ENCODE peak calls at places on chromosomes 2 and 18, in eight cellular contexts. D, G, M, P, Y, X, W and V are unnamed samples. For H3K4me1, the result is how much of the 10 kb centered on the place peaks cover.

GRCh38 chr18:55100817-55101457 is 141.7 kb upstream of the CCDC68 start:
- DNase-seq in G (no peak), D (no peak), W (no peak), Y (no peak), M (peak), X (no peak), P (no peak), V (no peak)

GRCh38 chr2:191821078-191821477 is 25.8 kb downstream of the CAVIN2 start:
- DNase-seq in D (no peak), Y (no peak), P (no peak), M (no peak), X (no peak), W (no peak), G (no peak), V (no peak)

GRCh38 chr2:216215991-216216390 is 106.8 kb downstream of the XRCC5 start:
- DNase-seq in W (no peak), G (no peak), Y (no peak), D (no peak), P (no peak), M (peak), X (no peak), V (no peak)

GRCh38 chr2:64454316-64455030 is 511 bp downstream of the LGALSL start:
- DNase-seq in P (peak), G (peak), W (peak), D (peak), Y (peak), M (peak), X (peak), V (peak)

GRCh38 chr2:238848566-238848940 is 668 bp downstream of the TWIST2 start:
- DNase-seq in G (no peak), W (no peak), Y (no peak), M (no peak), P (no peak), D (no peak), X (no peak), V (no peak)

GRCh38 chr18:6941988-6942387 is 175.6 kb downstream of the LAMA1 start:
- DNase-seq in X (no peak), W (no peak), Y (no peak), G (no peak), M (no peak), D (no peak), P (no peak), V (no peak)

GRCh38 chr18:9260388-9261380 is 73.9 kb upstream of the TWSG1 start:
- DNase-seq in P (no peak), G (no peak), M (no peak), D (no peak), X (no peak), W (no peak), Y (no peak), V (no peak)

GRCh38 chr2:166230024-166230723 is 102.4 kb upstream of the SCN1A start:
- DNase-seq in M (peak), D (no peak), W (no peak), P (no peak), G (no peak), X (peak), Y (no peak), V (no peak)

GRCh38 chr18:36471393-36471792 is 173.9 kb downstream of the FHOD3 start:
- DNase-seq in Y (no peak), P (no peak), M (no peak), D (no peak), X (no peak), W (no peak), G (no peak), V (no peak)

GRCh38 chr2:122384768-122385333 is 629.4 kb downstream of the TSN start:
- DNase-seq in Y (no peak), W (no peak), D (no peak), P (no peak), M (no peak), G (no peak), X (no peak), V (no peak)

GRCh38 chr2:8575011-8575750 is 106.7 kb upstream of the ID2 start:
- DNase-seq in P (peak), G (peak), M (peak), Y (peak), D (no peak), X (peak), W (no peak), V (no peak)

GRCh38 chr18:35289293-35290069 is 548 bp downstream of the ZSCAN30 start:
- DNase-seq in Y (peak), W (no peak), D (peak), M (peak), X (peak), P (peak), G (peak), V (no peak)

GRCh38 chr2:182372661-182373060 is 54.2 kb downstream of the PDE1A start:
- DNase-seq in P (peak), X (no peak), M (peak), G (no peak), W (no peak), Y (no peak), D (peak), V (no peak)

GRCh38 chr18:8708670-8709069 is 3.3 kb downstream of the MTCL1 start:
- DNase-seq in D (no peak), M (no peak), G (no peak), X (no peak), Y (no peak), W (no peak), P (no peak), V (no peak)

GRCh38 chr2:178542569-178542968 is 62.3 kb downstream of the PLEKHA3 start:
- DNase-seq in M (no peak), X (no peak), W (no peak), Y (no peak), D (no peak), P (no peak), G (no peak), V (no peak)

GRCh38 chr2:103174711-103175110 is 412.9 kb downstream of the TMEM182 start:
- DNase-seq in Y (no peak), W (no peak), M (peak), D (no peak), X (no peak), P (no peak), G (no peak), V (no peak)

GRCh38 chr2:124810132-124810531 is 785.0 kb downstream of the CNTNAP5 start:
- DNase-seq in X (peak), W (peak), G (no peak), M (no peak), P (no peak), Y (no peak), D (no peak), V (no peak)

GRCh38 chr2:235492850-235493344 is 946 bp upstream of the AGAP1 start:
- DNase-seq in P (no peak), D (no peak), M (no peak), W (no peak), Y (no peak), X (no peak), G (no peak), V (no peak)

GRCh38 chr18:59516356-59517155 is 157.5 kb upstream of the LMAN1 start:
- DNase-seq in P (peak), X (no peak), Y (no peak), G (no peak), W (peak), M (peak), D (no peak), V (no peak)

GRCh38 chr2:176432439-176432838 is 163.2 kb downstream of the MTX2 start:
- DNase-seq in Y (no peak), X (no peak), D (no peak), P (no peak), M (no peak), W (no peak), G (no peak), V (no peak)

GRCh38 chr18:22108674-22109073 is 60.7 kb upstream of the GATA6 start:
- DNase-seq in W (no peak), Y (no peak), D (no peak), P (no peak), G (peak), X (peak), M (no peak), V (no peak)

GRCh38 chr2:192035731-192036442 is 158.8 kb downstream of the TMEFF2 start:
- DNase-seq in G (no peak), D (no peak), W (no peak), Y (no peak), P (no peak), X (no peak), M (peak), V (no peak)

GRCh38 chr2:29606105-29606871 is 315.1 kb downstream of the ALK start:
- DNase-seq in G (no peak), M (peak), D (no peak), Y (no peak), W (no peak), X (no peak), P (no peak), V (no peak)

GRCh38 chr18:3002766-3003165 is 10.2 kb downstream of the LPIN2 start:
- DNase-seq in D (no peak), M (no peak), X (no peak), G (no peak), Y (no peak), W (no peak), P (no peak), V (no peak)

GRCh38 chr2:239181074-239181581 is 219.7 kb downstream of the HDAC4 start:
- DNase-seq in X (peak), G (no peak), D (no peak), Y (no peak), M (no peak), W (peak), P (peak), V (peak)

GRCh38 chr2:101704046-101704466 is 6.5 kb downstream of the MAP4K4 start:
- DNase-seq in W (no peak), Y (peak), P (peak), G (no peak), X (peak), D (no peak), M (peak), V (no peak)

GRCh38 chr2:12642855-12643254 is 73.9 kb upstream of the TRIB2 start:
- DNase-seq in Y (no peak), W (no peak), X (no peak), G (no peak), M (no peak), D (no peak), P (no peak), V (no peak)

GRCh38 chr2:101253713-101254085 is 1.0 kb downstream of the CNOT11 start:
- DNase-seq in X (no peak), D (no peak), G (no peak), W (no peak), Y (no peak), P (no peak), M (no peak), V (no peak)

GRCh38 chr2:39603436-39603835 is 62.3 kb upstream of the TMEM178A start:
- DNase-seq in X (no peak), W (no peak), Y (no peak), M (no peak), P (no peak), G (no peak), D (no peak), V (no peak)

GRCh38 chr2:212005077-212005671 is 533.4 kb downstream of the ERBB4 start:
- DNase-seq in Y (no peak), X (no peak), M (peak), P (no peak), W (peak), D (no peak), G (peak), V (peak)

GRCh38 chr18:10234912-10235439 is 219.5 kb upstream of the APCDD1 start:
- DNase-seq in D (peak), W (no peak), G (no peak), X (no peak), Y (no peak), M (peak), P (no peak), V (no peak)

DNA sequence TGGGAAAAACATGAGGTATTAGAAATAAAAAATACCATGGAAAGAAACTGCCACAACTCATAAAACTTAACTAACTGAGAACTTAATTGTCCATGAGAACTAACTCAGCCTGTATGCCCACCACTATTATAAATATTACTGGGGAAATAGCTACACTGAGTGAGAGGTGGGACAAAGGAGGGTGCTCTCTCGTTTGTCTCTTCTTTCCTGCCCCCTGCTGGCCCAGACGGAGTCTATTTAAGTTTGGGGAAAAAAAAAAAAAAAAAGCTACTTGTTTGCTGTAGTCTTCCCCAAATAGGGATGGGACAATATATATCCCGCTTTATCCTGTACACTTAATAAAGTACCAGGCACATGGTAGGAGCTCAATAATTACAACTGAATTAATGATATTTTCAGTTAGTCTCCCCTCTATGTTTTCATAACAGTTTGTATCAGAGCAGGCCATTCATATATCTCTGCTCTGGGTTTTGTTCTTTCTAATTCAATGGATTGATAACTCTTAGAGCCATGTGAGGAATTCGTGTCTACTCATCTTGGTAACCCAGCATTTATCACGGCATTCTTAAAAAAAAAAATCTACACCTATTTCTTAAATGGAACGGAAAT is 647.7 kb upstream of the PKDCC start:
- DNase-seq in Y (no peak), X (no peak), P (no peak), G (no peak), M (peak), D (no peak), W (no peak), V (no peak)
- TF ChIP-seq CTCF in Y (no peak), X (no peak), P (no peak), G (no peak), M (peak), D (no peak), W (peak), V (no peak)

GRCh38 chr2:183996825-183997823 is 601.2 kb upstream of the ZNF804A start:
- DNase-seq in M (peak), P (no peak), Y (no peak), D (peak), X (no peak), G (peak), W (no peak), V (peak)

GRCh38 chr2:183993052-183993451 is 605.3 kb upstream of the ZNF804A start:
- DNase-seq in X (no peak), Y (no peak), D (no peak), W (no peak), P (no peak), M (no peak), G (no peak), V (no peak)

GRCh38 chr2:183995632-183996031 is 602.7 kb upstream of the ZNF804A start:
- DNase-seq in P (no peak), W (no peak), M (peak), D (no peak), Y (no peak), G (no peak), X (no peak), V (peak)

GRCh38 chr2:183998797-183999190 is 599.5 kb upstream of the ZNF804A start:
- DNase-seq in W (no peak), X (no peak), G (no peak), M (no peak), Y (no peak), D (no peak), P (no peak), V (no peak)

DNA sequence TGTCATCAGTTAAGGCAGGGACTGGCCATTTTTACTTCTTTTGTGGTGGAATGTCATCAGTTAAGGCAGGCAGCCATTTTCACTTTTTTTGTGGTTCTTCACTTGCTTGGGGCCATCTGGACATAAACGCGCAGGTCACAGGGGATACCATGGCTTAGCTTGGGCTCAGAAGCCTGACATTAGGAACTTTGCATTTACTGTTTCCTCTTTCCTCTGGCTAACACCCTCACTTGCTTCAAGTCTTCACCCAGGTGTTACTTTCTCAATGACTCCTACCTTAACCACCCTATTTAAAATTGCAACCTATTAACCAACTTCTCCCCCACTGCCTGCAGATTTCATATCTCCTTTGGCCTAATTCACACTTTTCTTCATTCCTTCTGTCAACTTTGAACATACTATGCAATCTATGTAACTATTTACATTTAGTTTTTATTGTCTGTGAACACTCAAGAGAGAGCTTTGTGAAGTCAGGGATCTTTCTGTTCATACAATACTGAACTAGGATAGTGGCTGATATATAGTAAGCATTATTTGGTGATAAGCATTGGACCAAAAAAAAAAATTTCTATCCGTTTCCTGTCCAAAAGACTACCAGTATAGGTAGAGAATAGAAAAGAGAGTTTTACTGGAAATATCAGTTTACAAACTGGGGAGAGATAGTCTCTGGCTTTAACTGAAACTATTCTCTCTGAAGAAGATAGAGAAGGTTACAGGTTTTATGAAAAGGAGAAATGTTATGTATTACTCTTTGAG is 600.1 kb upstream of the ZNF804A start:
- DNase-seq in X (no peak), Y (no peak), M (no peak), G (no peak), W (no peak), D (no peak), P (no peak), V (no peak)
- H3K4me1 ChIP-seq in X (under half), Y (under half), M (under half), G (under half), W (under half), D (under half), P (under half), V (under half)

DNA sequence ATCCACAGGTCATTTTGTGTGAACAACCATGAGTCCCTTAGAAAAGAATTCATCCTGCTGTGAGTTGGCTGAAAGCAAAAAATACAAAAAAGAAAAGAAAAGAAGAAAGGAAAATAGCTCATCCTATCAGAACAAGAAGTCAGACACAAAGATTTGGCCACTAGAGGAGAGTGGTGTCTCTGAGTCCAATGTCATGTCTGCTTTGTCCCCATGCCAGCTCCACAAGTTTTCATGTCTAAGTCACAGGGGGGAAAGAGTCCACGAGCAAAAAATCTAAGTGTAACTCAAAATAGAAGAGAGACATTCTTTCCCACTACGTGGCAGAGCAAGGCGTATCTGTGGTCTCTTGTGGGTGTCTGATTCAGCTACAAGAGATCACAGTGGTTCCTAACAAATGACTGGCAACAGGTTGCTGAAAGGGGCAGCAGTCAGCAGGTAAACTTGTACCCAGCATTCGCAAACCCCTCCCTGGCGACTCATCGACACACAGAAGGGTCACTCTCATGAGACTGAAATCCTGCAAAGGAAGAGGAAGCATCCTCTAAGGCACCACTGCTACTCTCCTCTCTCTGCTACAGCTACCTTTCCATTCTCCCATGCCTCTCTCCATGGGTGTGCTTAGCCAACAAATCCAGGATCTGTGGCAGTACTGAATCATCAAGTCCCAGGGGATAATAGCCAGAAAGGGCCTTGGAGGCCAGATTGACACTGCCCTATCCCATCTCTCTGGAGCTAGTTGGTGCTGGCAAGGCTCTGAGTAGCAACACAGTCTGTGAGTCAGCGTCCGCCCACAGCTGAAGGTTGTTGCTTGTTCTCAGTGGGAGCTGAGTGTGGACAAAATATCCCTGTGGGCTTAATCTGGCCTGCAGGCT is 123.0 kb upstream of the SLC39A10 start:
- DNase-seq in Y (peak), P (no peak), D (no peak), X (no peak), G (no peak), W (peak), M (peak), V (no peak)
- TF ChIP-seq CTCF in Y (no peak), P (no peak), D (no peak), X (peak), G (no peak), W (no peak), M (peak), V (no peak)

GRCh38 chr2:219205165-219205538 is 1.4 kb upstream of the ZFAND2B start:
- DNase-seq in P (peak), W (no peak), D (no peak), Y (no peak), M (no peak), X (no peak), G (no peak), V (no peak)

GRCh38 chr2:219206442-219207253 is at the start of gene ZFAND2B:
- DNase-seq in W (peak), G (peak), X (peak), Y (peak), P (peak), M (peak), D (peak), V (peak)

GRCh38 chr2:219205981-219206441 is 571 bp upstream of the ZFAND2B start:
- DNase-seq in D (no peak), X (peak), Y (no peak), P (peak), G (no peak), M (no peak), W (no peak), V (no peak)

GRCh38 chr2:219207254-219207883 is 787 bp downstream of the ZFAND2B start:
- DNase-seq in M (no peak), G (no peak), Y (no peak), X (no peak), D (no peak), W (no peak), P (peak), V (no peak)

GRCh38 chr2:219204425-219205164 is 2.0 kb upstream of the ZFAND2B start:
- DNase-seq in Y (no peak), W (no peak), P (peak), G (no peak), X (peak), D (no peak), M (no peak), V (no peak)
- H3K4me1 ChIP-seq in Y (under half), W (under half), P (under half), G (under half), X (under half), D (under half), M (under half), V (under half)